ENCODE peak calls at places on chromosome 5, in five cellular contexts. N, Y, L, C and D are unnamed samples.

GRCh38 chr5:64958757-64959391 is 190.1 kb downstream of the CWC27 start:
- DNase-seq in N (no peak), Y (peak; percentile 11), L (peak; percentile 8), C (peak; percentile 72), D (no peak)

GRCh38 chr5:34669931-34670516 is 13.9 kb downstream of the RAI14 start:
- DNase-seq in N (no peak), Y (no peak), L (no peak), C (peak; percentile 48), D (no peak)

GRCh38 chr5:179369530-179369884 is 24.2 kb upstream of the ADAMTS2 start:
- DNase-seq in N (peak; percentile 23), Y (no peak), L (no peak), C (no peak), D (no peak)

GRCh38 chr5:168188182-168188581 is 103.3 kb upstream of the WWC1 start:
- DNase-seq in N (no peak), Y (no peak), L (no peak), C (no peak), D (no peak)

GRCh38 chr5:142221091-142221860 is 103.5 kb downstream of the SPRY4 start:
- DNase-seq in N (no peak), Y (no peak), L (no peak), C (peak; percentile 20), D (no peak)

GRCh38 chr5:52818360-52818759 is 30.6 kb downstream of the ITGA1 start:
- DNase-seq in N (no peak), Y (no peak), L (no peak), C (no peak), D (no peak)

GRCh38 chr5:120615967-120616645 is 152.0 kb downstream of the PRR16 start:
- DNase-seq in N (no peak), Y (no peak), L (no peak), C (peak; percentile 93), D (no peak)

GRCh38 chr5:33023649-33024048 is 312.5 kb downstream of the NPR3 start:
- DNase-seq in N (no peak), Y (no peak), L (no peak), C (no peak), D (no peak)

GRCh38 chr5:2746642-2747041 is 4.8 kb downstream of the IRX2 start:
- DNase-seq in N (no peak), Y (no peak), L (no peak), C (no peak), D (no peak)

GRCh38 chr5:59380350-59380951 is 513.1 kb downstream of the PDE4D start:
- DNase-seq in N (no peak), Y (peak; percentile 28), L (peak; percentile 75), C (peak; percentile 71), D (no peak)

GRCh38 chr5:84274585-84275468 is 109.9 kb downstream of the EDIL3 start:
- DNase-seq in N (no peak), Y (peak; percentile 22), L (peak; percentile 48), C (peak; percentile 28), D (peak; percentile 10)

GRCh38 chr5:21121213-21121612 is 1133.2 kb upstream of the CDH18 start:
- DNase-seq in N (no peak), Y (no peak), L (no peak), C (no peak), D (no peak)

GRCh38 chr5:58891072-58891970 is 308.4 kb downstream of the RAB3C start:
- DNase-seq in N (peak; percentile 74), Y (peak; percentile 75), L (peak; percentile 72), C (peak; percentile 81), D (peak; percentile 67)

GRCh38 chr5:176792584-176793342 is 17.6 kb upstream of the UNC5A start:
- DNase-seq in N (no peak), Y (no peak), L (no peak), C (no peak), D (no peak)

GRCh38 chr5:172875372-172876279 is 41.6 kb downstream of the ERGIC1 start:
- DNase-seq in N (no peak), Y (peak; percentile 51), L (no peak), C (no peak), D (no peak)
- H3K4me1 ChIP-seq in N (peaks cover 4% of the 10 kb centered on the region), Y (peaks cover 37% of the 10 kb centered on the region), L (peaks cover 40% of the 10 kb centered on the region), C (peaks cover 46% of the 10 kb centered on the region), D (peaks cover 95% of the 10 kb centered on the region)

DNA sequence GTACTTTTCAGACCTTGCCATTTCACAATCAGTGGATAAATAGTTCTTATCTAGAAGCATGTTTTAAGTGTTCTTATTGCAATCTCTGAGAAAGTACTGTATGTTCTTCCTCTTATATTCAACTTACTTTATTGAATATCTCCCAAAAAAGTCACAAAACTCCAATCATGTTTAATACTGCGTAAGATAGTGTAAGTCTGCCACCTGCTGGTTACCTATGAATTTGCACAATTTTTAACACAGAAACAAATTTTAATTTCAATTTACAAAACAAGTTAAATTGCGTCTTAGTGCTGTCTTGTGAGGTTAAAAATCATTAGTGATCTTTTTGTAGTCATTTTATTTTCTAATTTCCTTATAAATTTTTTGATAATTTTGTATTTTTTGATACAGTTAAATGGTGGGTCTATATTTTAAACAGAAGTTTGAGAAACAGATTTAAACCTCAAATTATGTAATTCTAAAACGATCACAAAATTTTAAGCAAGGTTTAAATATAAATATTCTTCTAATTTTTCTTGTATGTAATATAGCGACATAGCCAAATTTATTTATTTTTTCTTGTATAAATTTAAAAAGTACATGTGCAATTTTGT is 115.8 kb downstream of the EMB start:
- DNase-seq in N (no peak), Y (peak; percentile 2), L (peak; percentile 2), C (peak; percentile 28), D (no peak)
- TF ChIP-seq CTCF in N (peak; percentile 26), Y (peak; percentile 94), L (peak; percentile 53), C (peak; percentile 63), D (peak; percentile 66)

GRCh38 chr5:134083517-134083916 is 31.0 kb upstream of the TCF7 start:
- DNase-seq in N (no peak), Y (no peak), L (no peak), C (peak; percentile 12), D (no peak)
- H3K4me1 ChIP-seq in N (no peaks in the 10 kb centered on the region), Y (no peaks in the 10 kb centered on the region), L (no peaks in the 10 kb centered on the region), C (peaks cover 2% of the 10 kb centered on the region), D (no peaks in the 10 kb centered on the region)

GRCh38 chr5:114407783-114408182 is 45.9 kb downstream of the KCNN2 start:
- DNase-seq in N (no peak), Y (no peak), L (no peak), C (no peak), D (no peak)

GRCh38 chr5:114411380-114411931 is 49.6 kb downstream of the KCNN2 start:
- DNase-seq in N (no peak), Y (no peak), L (no peak), C (peak; percentile 10), D (no peak)

GRCh38 chr5:114416254-114416653 is 54.4 kb downstream of the KCNN2 start:
- DNase-seq in N (no peak), Y (no peak), L (no peak), C (no peak), D (no peak)

GRCh38 chr5:114408847-114409246 is 47.0 kb downstream of the KCNN2 start:
- DNase-seq in N (no peak), Y (no peak), L (no peak), C (no peak), D (no peak)

DNA sequence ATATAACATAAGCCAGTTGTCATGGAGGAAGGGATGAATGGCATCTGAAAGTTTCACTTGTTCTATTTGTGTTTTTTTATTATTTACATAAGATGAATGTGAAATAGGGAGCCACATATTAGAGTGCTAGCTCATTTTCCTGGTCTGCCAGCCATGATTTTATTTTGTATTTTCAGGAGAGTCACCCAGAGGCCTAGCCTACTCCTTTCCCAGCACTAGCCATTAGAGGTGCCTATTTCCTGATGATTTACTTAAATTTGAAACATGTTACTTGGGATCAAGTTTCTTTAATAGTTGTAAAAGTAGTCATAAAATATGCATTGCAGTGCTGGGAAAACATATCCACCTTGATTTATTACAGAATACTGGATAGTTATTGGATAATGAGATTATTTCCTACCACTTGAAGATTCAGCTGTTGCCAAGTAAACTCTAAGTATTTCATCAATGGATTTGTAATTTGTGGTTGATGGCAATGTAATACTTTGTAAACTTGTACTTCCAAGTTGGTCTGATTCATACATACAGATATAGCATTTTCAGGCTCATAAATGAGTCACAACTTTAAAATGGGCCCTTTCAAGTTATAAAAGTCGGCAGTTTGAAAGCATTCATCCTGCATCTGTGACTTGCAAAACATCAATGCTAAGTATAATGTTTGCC is 50.8 kb downstream of the KCNN2 start:
- DNase-seq in N (no peak), Y (no peak), L (no peak), C (peak; percentile 97), D (no peak)
- TF ChIP-seq CTCF in N (no peak), Y (no peak), L (no peak), C (no peak), D (no peak)

GRCh38 chr5:178207183-178207916 is 3.0 kb downstream of the HNRNPAB start:
- DNase-seq in N (peak; percentile 27), Y (no peak), L (no peak), C (peak; percentile 67), D (peak; percentile 39)
- H3K4me1 ChIP-seq in N (peaks cover 14% of the 10 kb centered on the region), Y (peaks cover 14% of the 10 kb centered on the region), L (peaks cover 9% of the 10 kb centered on the region), C (peaks cover 7% of the 10 kb centered on the region), D (peaks cover 30% of the 10 kb centered on the region)

GRCh38 chr5:19795218-19795617 is 192.8 kb downstream of the CDH18 start:
- DNase-seq in N (no peak), Y (no peak), L (no peak), C (peak; percentile 57), D (no peak)
- TF ChIP-seq CTCF in N (no peak), Y (peak; percentile 35), L (peak; percentile 9), C (peak; percentile 56), D (no peak)

GRCh38 chr5:119117237-119117636 is 46.4 kb downstream of the DMXL1 start:
- DNase-seq in N (no peak), Y (no peak), L (no peak), C (no peak), D (no peak)

GRCh38 chr5:119123280-119123679 is 52.4 kb downstream of the DMXL1 start:
- DNase-seq in N (no peak), Y (no peak), L (no peak), C (no peak), D (no peak)

GRCh38 chr5:119120893-119121292 is 50.0 kb downstream of the DMXL1 start:
- DNase-seq in N (no peak), Y (no peak), L (no peak), C (no peak), D (no peak)
- H3K4me1 ChIP-seq in N (no peaks in the 10 kb centered on the region), Y (no peaks in the 10 kb centered on the region), L (no peaks in the 10 kb centered on the region), C (no peaks in the 10 kb centered on the region), D (no peaks in the 10 kb centered on the region)

GRCh38 chr5:14090290-14090689 is 52.9 kb upstream of the TRIO start:
- DNase-seq in N (no peak), Y (no peak), L (no peak), C (no peak), D (no peak)
- TF ChIP-seq CTCF in N (no peak), Y (no peak), L (no peak), C (no peak), D (no peak)

GRCh38 chr5:143398451-143399237 is 4.8 kb downstream of the NR3C1 start:
- DNase-seq in N (no peak), Y (no peak), L (no peak), C (peak; percentile 12), D (no peak)

GRCh38 chr5:143400541-143401252 is 2.8 kb downstream of the NR3C1 start:
- DNase-seq in N (no peak), Y (no peak), L (no peak), C (peak; percentile 60), D (no peak)

GRCh38 chr5:143398053-143398355 is 5.5 kb downstream of the NR3C1 start:
- DNase-seq in N (no peak), Y (no peak), L (no peak), C (no peak), D (no peak)

GRCh38 chr5:143401253-143401845 is 2.1 kb downstream of the NR3C1 start:
- DNase-seq in N (no peak), Y (no peak), L (no peak), C (peak; percentile 52), D (no peak)

GRCh38 chr5:143399616-143400540 is 3.6 kb downstream of the NR3C1 start:
- DNase-seq in N (no peak), Y (no peak), L (no peak), C (no peak), D (no peak)
- H3K4me1 ChIP-seq in N (peaks cover 43% of the 10 kb centered on the region), Y (peaks cover 19% of the 10 kb centered on the region), L (no peaks in the 10 kb centered on the region), C (peaks cover 4% of the 10 kb centered on the region), D (peaks cover 17% of the 10 kb centered on the region)